ENCODE peak calls at places on chromosome 7, in five cellular contexts. One of them, this sample, is unnamed.

GRCh38 chr7:89401099-89401498 is 605.6 kb upstream of the TEX47 start:
- DNase-seq in brain microvascular endothelial cell: no peak
- DNase-seq in tibial nerve: no peak
- DNase-seq in stomach: no peak
- DNase-seq in hepatocyte: no peak
- DNase-seq in this sample: no peak

GRCh38 chr7:137003071-137003470 is 134.6 kb downstream of the CHRM2 start:
- DNase-seq in brain microvascular endothelial cell: no peak
- DNase-seq in tibial nerve: no peak
- DNase-seq in stomach: no peak
- DNase-seq in hepatocyte: no peak
- DNase-seq in this sample: no peak

GRCh38 chr7:132148876-132149275 is 427.4 kb downstream of the PLXNA4 start:
- DNase-seq in brain microvascular endothelial cell: no peak
- DNase-seq in tibial nerve: no peak
- DNase-seq in stomach: no peak
- DNase-seq in hepatocyte: no peak
- DNase-seq in this sample: no peak

GRCh38 chr7:28802450-28802849 is 155.7 kb downstream of the TRIL start:
- DNase-seq in brain microvascular endothelial cell: no peak
- DNase-seq in tibial nerve: no peak
- DNase-seq in stomach: no peak
- DNase-seq in hepatocyte: no peak
- DNase-seq in this sample: no peak

GRCh38 chr7:41222704-41223103 is 480.2 kb downstream of the INHBA start:
- DNase-seq in brain microvascular endothelial cell: peak
- DNase-seq in tibial nerve: no peak
- DNase-seq in stomach: no peak
- DNase-seq in hepatocyte: no peak
- DNase-seq in this sample: no peak

GRCh38 chr7:127598318-127598717 is 4.8 kb downstream of the FSCN3 start:
- DNase-seq in brain microvascular endothelial cell: no peak
- DNase-seq in tibial nerve: no peak
- DNase-seq in stomach: no peak
- DNase-seq in hepatocyte: no peak
- DNase-seq in this sample: no peak

GRCh38 chr7:128398016-128398840 is 11.6 kb downstream of the IMPDH1 start:
- DNase-seq in brain microvascular endothelial cell: peak
- DNase-seq in tibial nerve: peak
- DNase-seq in stomach: peak
- DNase-seq in hepatocyte: peak
- DNase-seq in this sample: peak

GRCh38 chr7:140734096-140734495 is 37.6 kb downstream of the NDUFB2 start:
- DNase-seq in brain microvascular endothelial cell: no peak
- DNase-seq in tibial nerve: no peak
- DNase-seq in stomach: no peak
- DNase-seq in hepatocyte: no peak
- DNase-seq in this sample: no peak

GRCh38 chr7:99976626-99977025 is 795 bp upstream of the AZGP1 start:
- DNase-seq in brain microvascular endothelial cell: no peak
- DNase-seq in tibial nerve: no peak
- DNase-seq in stomach: no peak
- DNase-seq in hepatocyte: no peak
- DNase-seq in this sample: no peak

GRCh38 chr7:148334959-148335577 is 255.5 kb upstream of the C7orf33 start:
- DNase-seq in brain microvascular endothelial cell: peak
- DNase-seq in tibial nerve: no peak
- DNase-seq in stomach: no peak
- DNase-seq in hepatocyte: peak
- DNase-seq in this sample: no peak

GRCh38 chr7:122616951-122617350 is 82.0 kb downstream of the RNF133 start:
- DNase-seq in brain microvascular endothelial cell: no peak
- DNase-seq in tibial nerve: no peak
- DNase-seq in stomach: no peak
- DNase-seq in hepatocyte: no peak
- DNase-seq in this sample: no peak

GRCh38 chr7:158812684-158813083 is 16.6 kb downstream of the ESYT2 start:
- DNase-seq in brain microvascular endothelial cell: no peak
- DNase-seq in tibial nerve: no peak
- DNase-seq in stomach: no peak
- DNase-seq in hepatocyte: no peak
- DNase-seq in this sample: no peak

DNA sequence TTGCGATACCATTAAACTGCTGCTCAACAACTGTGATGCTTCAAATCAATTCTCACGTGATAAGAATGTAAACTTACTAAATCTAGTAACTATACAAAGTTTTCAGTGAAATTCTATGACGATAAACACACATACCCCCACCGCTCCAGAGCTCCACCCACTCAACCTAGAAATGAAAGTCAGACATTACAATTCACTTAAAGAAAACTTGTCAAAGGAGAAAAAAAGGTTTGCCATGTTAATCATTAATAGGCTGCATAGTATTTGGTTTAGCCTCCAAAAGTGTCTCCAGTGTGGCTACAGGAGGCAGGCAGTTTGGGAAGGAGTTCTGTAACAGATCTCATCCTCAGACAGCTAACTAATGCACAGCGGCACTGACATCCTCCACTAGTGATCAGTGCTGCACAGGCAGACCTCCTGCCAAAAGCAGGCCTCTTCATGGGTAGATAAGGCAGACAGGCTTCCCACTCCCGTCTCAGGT is 3.1 kb downstream of the HERPUD2 start:
- DNase-seq in brain microvascular endothelial cell: no peak
- DNase-seq in tibial nerve: no peak
- DNase-seq in stomach: no peak
- DNase-seq in hepatocyte: peak
- DNase-seq in this sample: no peak
- H3K4me3 ChIP-seq in brain microvascular endothelial cell: no peak
- H3K4me3 ChIP-seq in tibial nerve: peak
- H3K4me3 ChIP-seq in stomach: peak
- H3K4me3 ChIP-seq in hepatocyte: peak
- H3K4me3 ChIP-seq in this sample: no peak

GRCh38 chr7:121544199-121544598 is 148.1 kb upstream of the FAM3C start:
- DNase-seq in brain microvascular endothelial cell: no peak
- DNase-seq in tibial nerve: no peak
- DNase-seq in stomach: no peak
- DNase-seq in hepatocyte: no peak
- DNase-seq in this sample: no peak

GRCh38 chr7:121547341-121548092 is 151.4 kb upstream of the FAM3C start:
- DNase-seq in brain microvascular endothelial cell: peak
- DNase-seq in tibial nerve: no peak
- DNase-seq in stomach: no peak
- DNase-seq in hepatocyte: peak
- DNase-seq in this sample: no peak

GRCh38 chr7:121544726-121545125 is 148.6 kb upstream of the FAM3C start:
- DNase-seq in brain microvascular endothelial cell: peak
- DNase-seq in tibial nerve: no peak
- DNase-seq in stomach: no peak
- DNase-seq in hepatocyte: peak
- DNase-seq in this sample: no peak

GRCh38 chr7:121545418-121545817 is 149.3 kb upstream of the FAM3C start:
- DNase-seq in brain microvascular endothelial cell: no peak
- DNase-seq in tibial nerve: no peak
- DNase-seq in stomach: no peak
- DNase-seq in hepatocyte: no peak
- DNase-seq in this sample: no peak

DNA sequence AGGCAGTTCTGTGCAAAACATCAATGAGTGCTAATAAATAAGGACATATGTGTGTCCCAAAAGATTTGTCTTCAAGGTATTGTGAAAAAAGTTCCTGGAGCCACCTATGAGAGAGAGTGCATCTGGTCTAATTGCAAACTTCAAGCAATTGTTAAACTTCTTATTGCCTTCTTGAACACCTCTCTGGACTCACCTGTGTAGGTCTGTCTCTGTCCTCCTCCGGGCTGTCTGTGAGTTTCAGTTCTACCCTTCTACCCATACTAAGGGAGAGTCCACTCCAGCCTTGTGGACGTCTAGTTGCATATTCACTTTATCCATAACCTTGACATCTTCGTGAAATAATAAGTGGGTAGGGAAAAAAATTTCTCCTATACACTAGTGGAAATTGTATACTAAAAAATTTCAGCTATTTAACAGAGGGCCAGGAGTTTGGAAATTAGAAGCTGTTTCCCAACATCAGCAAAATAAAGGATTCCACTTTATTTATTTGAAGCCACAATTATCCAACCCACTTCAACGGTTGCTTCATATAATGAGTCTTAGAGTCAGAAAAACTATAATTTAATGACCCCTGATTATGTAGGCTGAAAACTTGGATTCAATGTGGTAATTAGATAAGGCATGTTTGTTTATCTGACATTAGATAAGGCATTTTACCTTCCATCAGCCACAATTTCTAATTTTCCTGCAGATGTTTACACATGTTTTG is 150.7 kb upstream of the FAM3C start:
- DNase-seq in brain microvascular endothelial cell: no peak
- DNase-seq in tibial nerve: no peak
- DNase-seq in stomach: no peak
- DNase-seq in hepatocyte: no peak
- DNase-seq in this sample: no peak
- H3K4me3 ChIP-seq in brain microvascular endothelial cell: no peak
- H3K4me3 ChIP-seq in tibial nerve: no peak
- H3K4me3 ChIP-seq in stomach: no peak
- H3K4me3 ChIP-seq in hepatocyte: no peak
- H3K4me3 ChIP-seq in this sample: no peak

GRCh38 chr7:120741371-120742042 is 116.4 kb downstream of the TSPAN12 start:
- DNase-seq in brain microvascular endothelial cell: no peak
- DNase-seq in tibial nerve: no peak
- DNase-seq in stomach: no peak
- DNase-seq in hepatocyte: no peak
- DNase-seq in this sample: no peak

GRCh38 chr7:120742370-120742769 is 115.6 kb downstream of the TSPAN12 start:
- DNase-seq in brain microvascular endothelial cell: no peak
- DNase-seq in tibial nerve: no peak
- DNase-seq in stomach: no peak
- DNase-seq in hepatocyte: no peak
- DNase-seq in this sample: no peak

GRCh38 chr7:120738816-120739215 is 119.1 kb downstream of the TSPAN12 start:
- DNase-seq in brain microvascular endothelial cell: no peak
- DNase-seq in tibial nerve: no peak
- DNase-seq in stomach: no peak
- DNase-seq in hepatocyte: no peak
- DNase-seq in this sample: no peak

GRCh38 chr7:120743128-120743527 is 114.8 kb downstream of the TSPAN12 start:
- DNase-seq in brain microvascular endothelial cell: no peak
- DNase-seq in tibial nerve: no peak
- DNase-seq in stomach: no peak
- DNase-seq in hepatocyte: no peak
- DNase-seq in this sample: no peak

GRCh38 chr7:120740348-120740747 is 117.6 kb downstream of the TSPAN12 start:
- DNase-seq in brain microvascular endothelial cell: peak
- DNase-seq in tibial nerve: no peak
- DNase-seq in stomach: no peak
- DNase-seq in hepatocyte: no peak
- DNase-seq in this sample: no peak
- H3K4me3 ChIP-seq in brain microvascular endothelial cell: no peak
- H3K4me3 ChIP-seq in tibial nerve: no peak
- H3K4me3 ChIP-seq in stomach: peak
- H3K4me3 ChIP-seq in hepatocyte: no peak
- H3K4me3 ChIP-seq in this sample: peak

DNA sequence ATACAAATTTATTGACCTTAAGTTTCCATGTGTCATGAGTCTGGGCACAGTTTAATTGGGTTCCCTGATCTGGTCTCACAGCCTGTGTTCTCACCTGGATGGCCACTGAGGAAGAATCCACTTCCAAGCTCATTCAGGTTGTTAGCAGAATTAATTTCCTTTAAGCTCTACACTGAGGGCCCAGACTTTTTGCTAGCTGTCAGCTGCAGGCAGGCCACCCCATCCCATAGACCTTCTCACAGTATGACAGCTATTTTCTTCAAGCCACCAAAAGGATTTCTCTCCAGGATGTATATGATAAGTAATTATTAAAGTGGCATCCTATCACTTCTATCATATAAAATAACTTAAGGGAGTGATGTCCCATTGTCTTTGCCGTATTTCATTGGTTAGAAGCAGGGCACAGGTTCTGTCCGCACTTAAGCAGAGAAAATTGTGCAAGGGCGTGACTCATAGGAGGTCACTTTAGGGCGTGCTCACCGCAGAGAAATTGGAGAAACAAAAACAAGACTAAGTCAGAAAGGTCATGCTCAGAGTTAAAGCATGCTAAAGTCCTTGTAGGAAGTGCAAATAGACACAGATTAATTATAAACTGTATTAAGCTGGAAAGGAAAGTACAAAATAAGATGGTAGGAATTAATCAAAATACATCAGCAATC is 109.9 kb downstream of the AHR start:
- DNase-seq in brain microvascular endothelial cell: peak
- DNase-seq in tibial nerve: peak
- DNase-seq in stomach: peak
- DNase-seq in hepatocyte: peak
- DNase-seq in this sample: peak
- H3K4me3 ChIP-seq in brain microvascular endothelial cell: no peak
- H3K4me3 ChIP-seq in tibial nerve: no peak
- H3K4me3 ChIP-seq in stomach: no peak
- H3K4me3 ChIP-seq in hepatocyte: no peak
- H3K4me3 ChIP-seq in this sample: no peak

This sample was measured in pancreas.